ENCODE peak calls at places on chromosome 4, in four cellular contexts. One of them, this sample, is unnamed.
A peak's percentile ranks its signal among the peaks of the same experiment; 100 is the strongest.

GRCh38 chr4:3375688-3376087 is 66.1 kb upstream of the HGFAC start:
- DNase-seq in NCI-H510A: peak; percentile 60
- DNase-seq in skeletal muscle cell: peak; percentile 78
- DNase-seq in stimulated activated CD4-positive, alpha-beta T cell treated with anti-CD3 and anti-CD28 coated beads, Interleukin-12 subunit alpha, Interleukin-12 subunit beta, amount 100 ng/mL, for 4 hours: no peak
- DNase-seq in this sample: no peak

GRCh38 chr4:185542626-185543336 is 7.5 kb upstream of the PDLIM3 start:
- DNase-seq in NCI-H510A: no peak
- DNase-seq in skeletal muscle cell: no peak
- DNase-seq in stimulated activated CD4-positive, alpha-beta T cell treated with anti-CD3 and anti-CD28 coated beads, Interleukin-12 subunit alpha, Interleukin-12 subunit beta, amount 100 ng/mL, for 4 hours: no peak
- DNase-seq in this sample: no peak

GRCh38 chr4:74539043-74539790 is 94.3 kb downstream of the AREG start:
- DNase-seq in NCI-H510A: no peak
- DNase-seq in skeletal muscle cell: no peak
- DNase-seq in stimulated activated CD4-positive, alpha-beta T cell treated with anti-CD3 and anti-CD28 coated beads, Interleukin-12 subunit alpha, Interleukin-12 subunit beta, amount 100 ng/mL, for 4 hours: no peak
- DNase-seq in this sample: no peak

GRCh38 chr4:789571-790465 is 36.1 kb downstream of the CPLX1 start:
- DNase-seq in skeletal muscle cell: no peak
- DNase-seq in stimulated activated CD4-positive, alpha-beta T cell treated with anti-CD3 and anti-CD28 coated beads, Interleukin-12 subunit alpha, Interleukin-12 subunit beta, amount 100 ng/mL, for 4 hours: no peak
- DNase-seq in NCI-H510A: no peak
- DNase-seq in this sample: no peak

GRCh38 chr4:171588146-171588545 is 225.1 kb upstream of the GALNTL6 start:
- DNase-seq in skeletal muscle cell: no peak
- DNase-seq in stimulated activated CD4-positive, alpha-beta T cell treated with anti-CD3 and anti-CD28 coated beads, Interleukin-12 subunit alpha, Interleukin-12 subunit beta, amount 100 ng/mL, for 4 hours: no peak
- DNase-seq in NCI-H510A: no peak
- DNase-seq in this sample: no peak

GRCh38 chr4:152784490-152785195 is 4.9 kb downstream of the ARFIP1 start:
- DNase-seq in NCI-H510A: no peak
- DNase-seq in stimulated activated CD4-positive, alpha-beta T cell treated with anti-CD3 and anti-CD28 coated beads, Interleukin-12 subunit alpha, Interleukin-12 subunit beta, amount 100 ng/mL, for 4 hours: no peak
- DNase-seq in skeletal muscle cell: peak; percentile 42
- DNase-seq in this sample: no peak

GRCh38 chr4:24472514-24473308 is 111.6 kb downstream of the DHX15 start:
- DNase-seq in skeletal muscle cell: peak; percentile 74
- DNase-seq in NCI-H510A: peak; percentile 70
- DNase-seq in stimulated activated CD4-positive, alpha-beta T cell treated with anti-CD3 and anti-CD28 coated beads, Interleukin-12 subunit alpha, Interleukin-12 subunit beta, amount 100 ng/mL, for 4 hours: peak; percentile 40
- DNase-seq in this sample: peak; percentile 80

GRCh38 chr4:24244663-24245519 is 339.5 kb downstream of the DHX15 start:
- DNase-seq in NCI-H510A: no peak
- DNase-seq in skeletal muscle cell: no peak
- DNase-seq in stimulated activated CD4-positive, alpha-beta T cell treated with anti-CD3 and anti-CD28 coated beads, Interleukin-12 subunit alpha, Interleukin-12 subunit beta, amount 100 ng/mL, for 4 hours: no peak
- DNase-seq in this sample: no peak

GRCh38 chr4:30600246-30600645 is 119.9 kb upstream of the PCDH7 start:
- DNase-seq in NCI-H510A: no peak
- DNase-seq in stimulated activated CD4-positive, alpha-beta T cell treated with anti-CD3 and anti-CD28 coated beads, Interleukin-12 subunit alpha, Interleukin-12 subunit beta, amount 100 ng/mL, for 4 hours: no peak
- DNase-seq in skeletal muscle cell: peak; percentile 76
- DNase-seq in this sample: no peak